ENCODE peak calls at places on chromosomes 12 and 14, in ten cellular contexts. I is spleen, O is heart left ventricle, M is stomach, W is breast epithelium, C is HCT116, R is adrenal gland, A is right lobe of liver, H is Peyer's patch, D is A549. J is an unnamed sample. For H3K9me3, the result is how much of the 10 kb centered on the place peaks cover.

GRCh38 chr14:81516941-81517797 is 16.5 kb downstream of the SEL1L start:
- DNase-seq in I (no peak), O (peak), M (no peak), W (no peak), C (no peak), R (peak), A (peak), H (no peak), D (peak), J (peak)

GRCh38 chr14:21680072-21680471 is 6.5 kb upstream of the OR4E1 start:
- DNase-seq in I (no peak), O (no peak), M (no peak), W (no peak), C (no peak), R (no peak), A (no peak), H (no peak), D (no peak), J (no peak)

GRCh38 chr12:113860059-113860820 is 105.9 kb downstream of the RBM19 start:
- DNase-seq in I (no peak), O (no peak), M (no peak), W (no peak), C (no peak), R (no peak), A (no peak), H (no peak), D (no peak), J (no peak)

GRCh38 chr14:91149462-91149861 is 35.6 kb downstream of the DGLUCY start:
- DNase-seq in I (no peak), O (peak), M (peak), W (no peak), C (no peak), R (peak), A (peak), H (no peak), D (peak), J (peak)

GRCh38 chr12:89883630-89884364 is 175.2 kb upstream of the ATP2B1 start:
- DNase-seq in I (no peak), O (peak), M (no peak), W (no peak), C (no peak), R (no peak), A (no peak), H (no peak), D (no peak), J (no peak)

GRCh38 chr14:48622980-48623379 is 947.6 kb upstream of the MDGA2 start:
- DNase-seq in I (no peak), O (no peak), M (no peak), W (no peak), C (no peak), R (no peak), A (no peak), H (no peak), D (no peak), J (no peak)

GRCh38 chr12:108468149-108468968 is 46.7 kb upstream of the FICD start:
- DNase-seq in I (no peak), O (peak), M (no peak), W (no peak), C (no peak), R (peak), A (no peak), H (no peak), D (peak), J (no peak)

GRCh38 chr12:132438726-132439125 is 51.2 kb upstream of the FBRSL1 start:
- DNase-seq in I (peak), O (no peak), M (no peak), W (no peak), C (no peak), R (no peak), A (no peak), H (no peak), D (no peak), J (no peak)

GRCh38 chr12:105920161-105920684 is 218.5 kb downstream of the NUAK1 start:
- DNase-seq in I (no peak), O (peak), M (no peak), W (no peak), C (no peak), R (no peak), A (no peak), H (no peak), D (no peak), J (peak)

GRCh38 chr12:57590536-57590891 is 478 bp upstream of the PIP4K2C start:
- DNase-seq in I (no peak), O (no peak), M (no peak), W (no peak), C (no peak), R (no peak), A (no peak), H (no peak), D (no peak), J (no peak)
- TF ChIP-seq POLR2A in I (no peak), O (no peak), M (no peak), W (no peak), C (no peak), R (no peak), A (no peak), H (no peak), D (no peak), J (no peak)

GRCh38 chr14:105904379-105904778 is 378.0 kb downstream of the TMEM121 start:
- DNase-seq in I (no peak), O (peak), M (no peak), W (no peak), C (no peak), R (no peak), A (no peak), H (no peak), D (no peak), J (no peak)
- H3K9me3 ChIP-seq in I (under half), O (under half), M (under half), W (under half), C (under half), R (under half), A (under half), H (under half), D (under half), J (under half)

DNA sequence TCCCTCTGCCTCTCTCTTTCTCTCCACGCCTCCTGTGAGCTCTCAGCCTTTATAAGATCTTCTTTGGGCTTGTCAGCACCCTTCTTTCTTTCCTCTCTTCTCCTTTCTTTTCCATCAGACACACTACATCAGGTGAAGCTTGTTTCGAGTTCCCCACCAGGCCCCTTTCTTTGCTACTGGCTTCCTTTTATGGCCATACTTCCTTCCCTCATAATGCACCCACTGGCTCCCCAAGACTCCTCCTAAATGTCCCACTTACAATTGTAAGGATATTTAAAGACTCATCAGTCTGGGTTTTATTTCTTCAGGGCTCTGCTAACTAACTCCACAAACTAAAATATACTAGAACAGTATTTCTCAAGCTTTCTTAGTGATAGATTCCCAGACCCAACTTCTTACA is 3.5 kb upstream of the RNU6-8 start:
- DNase-seq in I (no peak), O (no peak), M (no peak), W (no peak), C (no peak), R (no peak), A (no peak), H (no peak), D (no peak), J (no peak)
- TF ChIP-seq POLR2A in I (no peak), O (no peak), M (no peak), W (no peak), C (no peak), R (no peak), A (no peak), H (no peak), D (no peak), J (no peak)

GRCh38 chr14:105947599-105947998 is 421.2 kb downstream of the TMEM121 start:
- DNase-seq in I (no peak), O (no peak), M (no peak), W (no peak), C (no peak), R (no peak), A (no peak), H (no peak), D (no peak), J (no peak)

GRCh38 chr14:105951399-105951798 is 425.0 kb downstream of the TMEM121 start:
- DNase-seq in I (no peak), O (no peak), M (no peak), W (no peak), C (no peak), R (no peak), A (no peak), H (no peak), D (no peak), J (no peak)

GRCh38 chr14:105952826-105953225 is 426.4 kb downstream of the TMEM121 start:
- DNase-seq in I (no peak), O (no peak), M (no peak), W (no peak), C (no peak), R (no peak), A (no peak), H (no peak), D (no peak), J (no peak)

DNA sequence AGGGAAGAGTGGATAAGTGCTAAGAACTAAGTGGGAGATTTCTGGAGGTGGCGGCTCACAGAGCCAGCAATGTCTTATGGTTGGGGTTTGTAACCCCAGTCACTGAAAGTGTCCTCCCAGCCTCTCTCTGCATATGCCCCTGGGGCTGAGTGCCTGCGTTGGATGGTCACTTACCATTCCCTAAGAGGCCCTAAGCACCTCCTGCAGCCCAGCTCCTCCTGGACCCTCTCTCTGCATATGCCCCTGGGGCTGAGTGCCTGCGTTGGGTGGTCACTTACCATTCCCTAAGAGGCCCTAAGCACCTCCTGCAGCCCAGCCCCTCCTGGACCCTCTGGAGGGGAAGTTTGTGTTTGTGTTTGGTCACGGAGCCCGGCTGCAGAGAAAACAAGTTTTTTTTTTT is 425.8 kb downstream of the TMEM121 start:
- DNase-seq in I (no peak), O (no peak), M (no peak), W (no peak), C (no peak), R (no peak), A (no peak), H (no peak), D (no peak), J (no peak)
- H3K9me3 ChIP-seq in I (under half), O (under half), M (under half), W (under half), C (under half), R (under half), A (under half), H (under half), D (under half), J (under half)

DNA sequence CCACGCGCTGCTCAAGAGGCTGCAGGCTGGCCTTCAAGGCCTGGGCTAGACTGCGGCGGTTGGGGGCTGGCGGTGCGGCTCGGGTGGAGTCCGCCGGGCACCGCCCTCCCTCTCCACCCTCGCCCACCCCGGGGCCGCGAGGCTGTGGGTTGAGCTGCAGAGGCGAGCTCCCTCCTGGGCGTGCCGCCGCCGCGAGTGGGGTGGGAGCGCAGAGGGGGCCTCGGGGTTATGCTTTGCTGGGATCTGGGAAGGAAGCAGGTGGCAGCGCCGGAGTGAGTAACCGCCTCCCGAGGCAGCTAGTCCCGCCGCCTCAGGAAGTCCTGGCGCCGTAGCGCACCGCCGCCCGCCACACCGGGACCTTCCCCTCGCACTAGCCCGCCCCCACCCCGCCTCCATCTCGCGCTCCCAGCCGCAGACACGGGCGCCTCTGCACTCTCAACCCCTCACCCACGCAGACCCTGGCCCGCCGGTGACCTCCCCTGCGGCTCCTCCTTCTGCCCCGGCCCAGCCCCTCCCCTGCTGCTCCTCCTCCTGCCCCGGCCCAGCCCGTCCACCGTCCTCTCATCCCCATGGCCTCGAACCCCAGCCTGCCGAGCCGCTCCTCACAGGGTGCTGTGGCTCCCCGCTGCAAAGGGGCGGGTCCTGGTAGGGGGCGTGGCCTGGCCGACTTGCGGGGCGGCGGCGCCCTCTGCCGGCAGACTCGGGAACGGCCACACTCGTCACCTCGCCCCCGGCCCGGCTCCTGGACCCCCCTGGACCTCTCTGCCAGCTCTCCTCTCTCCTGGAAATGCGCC is 16.6 kb downstream of the TAMALIN start:
- DNase-seq in I (peak), O (peak), M (peak), W (peak), C (peak), R (peak), A (peak), H (peak), D (peak), J (peak)
- TF ChIP-seq POLR2A in I (no peak), O (peak), M (no peak), W (no peak), C (no peak), R (no peak), A (no peak), H (no peak), D (peak), J (no peak)

DNA sequence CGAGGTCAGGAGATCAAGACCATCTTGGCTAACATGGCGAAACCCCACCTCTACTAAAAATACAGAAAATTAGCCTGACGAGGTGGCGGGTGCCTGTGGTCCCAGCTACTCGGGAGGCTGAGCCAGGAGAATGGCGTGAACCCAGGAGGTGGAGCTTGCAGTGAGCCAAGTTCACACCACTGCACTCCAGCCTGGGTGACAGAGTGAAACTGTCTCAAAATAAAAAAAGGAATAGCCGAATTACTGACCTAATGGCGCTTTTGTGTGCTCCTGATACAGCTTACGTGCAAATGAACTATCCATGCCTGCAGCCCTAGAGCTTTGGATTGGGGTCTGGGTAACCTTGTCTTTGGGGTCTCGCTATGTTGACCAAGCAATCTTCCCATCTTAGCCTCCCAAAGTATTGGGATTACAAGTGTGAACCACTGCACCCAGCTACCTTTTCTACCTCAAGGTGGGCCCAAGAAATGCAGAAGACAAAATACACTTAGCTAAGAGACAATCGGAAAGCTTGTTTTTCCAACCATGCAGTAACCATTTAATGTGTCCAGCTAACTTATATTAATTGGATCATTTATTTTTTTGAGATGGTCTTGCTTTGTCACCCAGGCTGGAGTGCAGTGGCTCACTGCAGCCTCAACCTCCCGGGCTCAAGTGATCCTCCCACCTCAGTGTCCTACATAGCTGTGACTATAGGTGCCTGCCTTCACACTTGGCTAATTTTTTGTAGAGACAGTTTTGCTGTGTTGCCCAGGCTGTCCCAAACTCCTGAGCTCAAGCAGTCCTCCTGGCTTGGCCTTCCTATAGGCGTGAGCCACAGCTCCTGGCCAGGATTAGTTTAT is 5.5 kb downstream of the PABPN1 start:
- DNase-seq in I (no peak), O (no peak), M (no peak), W (no peak), C (no peak), R (no peak), A (no peak), H (no peak), D (no peak), J (no peak)
- H3K9me3 ChIP-seq in I (under half), O (under half), M (under half), W (under half), C (under half), R (under half), A (under half), H (under half), D (under half), J (under half)

DNA sequence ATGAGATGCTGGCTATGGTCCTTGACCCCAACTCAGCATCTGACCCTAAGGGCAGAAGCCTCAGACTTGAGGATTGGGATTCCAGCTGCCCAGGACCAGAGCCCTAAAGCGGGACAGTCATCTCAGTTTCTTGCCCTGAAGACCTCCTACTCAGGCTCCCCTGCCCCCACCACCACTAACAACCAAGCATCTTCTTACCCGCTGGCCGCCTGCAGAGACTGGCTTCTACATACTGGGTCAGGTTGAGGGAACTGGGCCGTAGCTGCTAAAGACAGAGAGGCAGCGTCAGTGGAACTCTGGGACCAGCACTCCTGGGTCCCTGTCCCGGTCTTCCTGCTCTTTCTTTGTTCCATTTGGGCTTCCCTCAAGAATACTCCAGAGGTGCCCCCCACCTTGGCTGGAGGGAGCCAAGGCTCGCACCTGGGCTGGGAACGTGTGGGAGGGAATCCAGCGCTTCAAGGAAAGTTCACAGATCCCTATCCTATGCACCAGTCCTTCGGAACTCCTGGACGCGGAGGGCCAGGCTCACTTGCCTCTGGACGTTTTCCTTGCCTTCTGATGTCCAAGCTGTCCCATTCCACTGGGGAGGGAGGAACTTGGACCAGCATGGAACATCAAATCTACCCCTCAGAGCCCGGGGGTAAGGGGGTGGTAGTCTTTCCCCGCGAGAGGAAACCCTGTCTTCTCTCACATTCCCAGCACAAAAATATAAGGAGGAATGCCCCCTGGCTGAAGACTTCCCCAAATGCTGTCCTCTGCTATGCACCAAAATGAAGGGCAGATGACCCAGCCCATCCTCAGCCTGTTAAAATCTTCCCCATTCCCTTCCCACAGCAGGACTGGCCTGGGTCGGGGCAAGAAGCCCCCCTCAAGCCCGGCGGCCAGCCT is 794 bp downstream of the RARG start:
- DNase-seq in I (peak), O (no peak), M (no peak), W (no peak), C (no peak), R (no peak), A (no peak), H (no peak), D (no peak), J (no peak)
- TF ChIP-seq POLR2A in I (no peak), O (no peak), M (no peak), W (no peak), C (no peak), R (no peak), A (no peak), H (no peak), D (no peak), J (no peak)

DNA sequence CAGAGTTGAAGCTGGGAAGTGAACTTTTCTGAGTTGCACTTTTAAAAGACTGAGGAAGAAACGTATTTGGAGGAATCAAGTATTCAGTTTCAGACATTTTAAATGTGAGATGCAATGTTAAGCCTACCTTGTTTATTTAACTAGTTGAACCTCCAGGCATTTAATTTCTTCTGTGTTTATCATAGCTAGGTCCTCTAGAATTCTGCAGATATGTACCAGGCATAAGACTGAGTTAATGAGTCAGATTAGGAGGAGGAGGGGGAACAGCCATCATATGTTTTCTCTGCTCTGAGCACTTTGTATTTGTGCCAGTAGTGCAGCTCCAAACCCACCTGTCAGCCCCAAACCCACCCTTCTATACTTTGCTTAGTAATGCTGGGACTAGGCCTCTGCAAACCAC is 16.4 kb upstream of the SAMD4A start:
- DNase-seq in I (no peak), O (no peak), M (no peak), W (no peak), C (no peak), R (no peak), A (no peak), H (no peak), D (no peak), J (no peak)
- H3K9me3 ChIP-seq in I (under half), O (under half), M (under half), W (under half), C (under half), R (under half), A (under half), H (under half), D (under half), J (under half)

J was measured in uterus.